ENCODE peak calls at places on chromosomes 1 and 21, in five cellular contexts. P, I, A, X and B are unnamed samples.

GRCh38 chr1:246564839-246565750 is 966 bp downstream of the TFB2M start:
- DNase-seq in I (no peak), A (peak), P (no peak), X (no peak), B (no peak)

GRCh38 chr1:12769976-12770505 is 3.5 kb upstream of the PRAMEF12 start:
- DNase-seq in P (no peak), A (no peak), I (no peak), X (no peak), B (no peak)

GRCh38 chr1:17559618-17560419 is 20.3 kb downstream of the ARHGEF10L start:
- DNase-seq in I (no peak), A (no peak), X (no peak), P (no peak), B (no peak)

GRCh38 chr1:4880621-4881020 is 226.2 kb downstream of the AJAP1 start:
- DNase-seq in I (no peak), P (no peak), A (no peak), X (no peak), B (no peak)

GRCh38 chr21:38950388-38951094 is 144.8 kb downstream of the ETS2 start:
- DNase-seq in I (no peak), P (no peak), X (peak), A (peak), B (no peak)

GRCh38 chr1:112840631-112841624 is 115.1 kb downstream of the SLC16A1 start:
- DNase-seq in P (no peak), I (no peak), X (no peak), A (peak), B (peak)

GRCh38 chr1:28792644-28793121 is 19.3 kb upstream of the OPRD1 start:
- DNase-seq in A (no peak), X (no peak), P (no peak), I (peak), B (no peak)

GRCh38 chr1:111960971-111961370 is 28.5 kb downstream of the KCND3 start:
- DNase-seq in P (no peak), X (no peak), I (no peak), A (no peak), B (no peak)

GRCh38 chr1:188782220-188782841 is 1695.3 kb downstream of the BRINP3 start:
- DNase-seq in A (peak), X (peak), I (peak), P (no peak), B (no peak)

GRCh38 chr1:25616080-25616931 is at the start of gene MAN1C1:
- DNase-seq in I (peak), A (peak), X (peak), P (peak), B (peak)

GRCh38 chr1:18385239-18385790 is 95.4 kb upstream of the KLHDC7A start:
- DNase-seq in P (no peak), X (no peak), A (peak), I (no peak), B (no peak)

GRCh38 chr1:30588311-30589073 is 134.9 kb downstream of the MATN1 start:
- DNase-seq in P (no peak), A (no peak), X (no peak), I (no peak), B (no peak)

GRCh38 chr1:21307210-21307609 is 16.9 kb upstream of the ECE1 start:
- DNase-seq in I (no peak), A (no peak), X (no peak), P (no peak), B (no peak)

GRCh38 chr1:77954521-77954920 is 24.4 kb downstream of the FUBP1 start:
- DNase-seq in X (no peak), A (peak), I (no peak), P (no peak), B (no peak)